ENCODE peak calls at places on chromosomes 12 and 14, in eight cellular contexts. H is naive thymus-derived CD8-positive, alpha-beta T cell; O is foreskin keratinocyte; N is aorta; Z is A549; S is activated CD8-positive, alpha-beta memory T cell treated with anti-CD3 and anti-CD28 coated beads, Interleukin-2, amount 10 ng/mL, durations not matched to agents 7 days and 5 days; F is central memory CD8-positive, alpha-beta T cell; D is upper lobe of left lung. A is an unnamed sample.

GRCh38 chr12:12786371-12786715 is 884 bp downstream of the APOLD1 start:
- ATAC-seq in H (peak; percentile 19), O (peak; percentile 8), N (peak; percentile 3), Z (peak; percentile 4), S (peak; percentile 5), F (peak; percentile 17), D (peak; percentile 5), A (peak; percentile 3)

GRCh38 chr14:99194136-99194535 is 77.9 kb downstream of the BCL11B start:
- ATAC-seq in H (no peak), O (no peak), N (no peak), Z (no peak), S (no peak), F (no peak), D (no peak), A (no peak)

GRCh38 chr12:38384816-38385491 is 68.4 kb downstream of the ALG10B start:
- ATAC-seq in H (no peak), O (no peak), N (no peak), Z (peak; percentile 68), S (no peak), F (no peak), D (no peak), A (no peak)

GRCh38 chr14:31059152-31059924 is 33.2 kb upstream of the STRN3 start:
- ATAC-seq in H (no peak), O (peak; percentile 59), N (peak; percentile 74), Z (no peak), S (no peak), F (no peak), D (no peak), A (no peak)

GRCh38 chr14:55340482-55340881 is 69.3 kb downstream of the FBXO34 start:
- ATAC-seq in H (no peak), O (no peak), N (no peak), Z (no peak), S (no peak), F (no peak), D (no peak), A (no peak)

GRCh38 chr12:71694099-71694820 is 8.4 kb downstream of the TMEM19 start:
- ATAC-seq in H (no peak), O (peak; percentile 68), N (no peak), Z (no peak), S (no peak), F (no peak), D (no peak), A (no peak)

GRCh38 chr14:23435540-23436326 is at the start of gene MYH7:
- ATAC-seq in H (no peak), O (no peak), N (no peak), Z (no peak), S (no peak), F (no peak), D (no peak), A (no peak)

GRCh38 chr12:110104188-110104969 is 19.8 kb upstream of the IFT81 start:
- ATAC-seq in H (no peak), O (no peak), N (no peak), Z (no peak), S (no peak), F (no peak), D (no peak), A (no peak)

GRCh38 chr14:68507544-68508081 is 285.3 kb downstream of the ZFP36L1 start:
- ATAC-seq in H (peak; percentile 50), O (no peak), N (no peak), Z (no peak), S (no peak), F (peak; percentile 82), D (peak; percentile 8), A (peak; percentile 17)

GRCh38 chr12:120093592-120094355 is 22.8 kb downstream of the RAB35 start:
- ATAC-seq in H (no peak), O (no peak), N (peak; percentile 3), Z (peak; percentile 19), S (peak; percentile 52), F (no peak), D (no peak), A (peak; percentile 31)

GRCh38 chr14:89198544-89199329 is 218.3 kb downstream of the FOXN3 start:
- ATAC-seq in H (no peak), O (no peak), N (peak; percentile 54), Z (no peak), S (no peak), F (no peak), D (no peak), A (no peak)

GRCh38 chr14:81485372-81485771 is 48.3 kb downstream of the SEL1L start:
- ATAC-seq in H (no peak), O (no peak), N (no peak), Z (no peak), S (peak; percentile 87), F (peak; percentile 68), D (no peak), A (peak; percentile 78)

GRCh38 chr12:108302471-108303311 is 36.4 kb downstream of the CMKLR1 start:
- ATAC-seq in H (no peak), O (no peak), N (peak; percentile 63), Z (peak; percentile 79), S (no peak), F (no peak), D (peak; percentile 86), A (no peak)

GRCh38 chr14:86481105-86481504 is 951.2 kb downstream of the FLRT2 start:
- ATAC-seq in H (no peak), O (peak; percentile 71), N (no peak), Z (no peak), S (no peak), F (no peak), D (no peak), A (peak; percentile 78)

GRCh38 chr12:100020370-100020769 is 35.6 kb upstream of the ANKS1B start:
- ATAC-seq in H (no peak), O (peak; percentile 51), N (no peak), Z (no peak), S (no peak), F (no peak), D (no peak), A (no peak)

GRCh38 chr12:96134200-96134599 is 60.0 kb upstream of the ELK3 start:
- ATAC-seq in H (no peak), O (no peak), N (no peak), Z (no peak), S (no peak), F (peak; percentile 54), D (no peak), A (peak; percentile 62)

GRCh38 chr12:78189656-78190055 is 359.0 kb downstream of the NAV3 start:
- ATAC-seq in H (no peak), O (no peak), N (no peak), Z (no peak), S (no peak), F (no peak), D (no peak), A (no peak)

GRCh38 chr12:4118601-4119156 is 154.9 kb upstream of the CCND2 start:
- ATAC-seq in H (peak; percentile 34), O (no peak), N (no peak), Z (no peak), S (peak; percentile 37), F (no peak), D (peak; percentile 7), A (peak; percentile 50)

GRCh38 chr12:95239216-95239615 is 21.6 kb downstream of the VEZT start:
- ATAC-seq in H (no peak), O (no peak), N (no peak), Z (peak; percentile 45), S (no peak), F (no peak), D (no peak), A (no peak)

GRCh38 chr12:65168606-65169310 is 625 bp upstream of the LEMD3 start:
- ATAC-seq in H (no peak), O (no peak), N (no peak), Z (no peak), S (no peak), F (peak; percentile 15), D (no peak), A (no peak)

GRCh38 chr12:90938451-90938850 is 16.5 kb downstream of the CCER1 start:
- ATAC-seq in H (no peak), O (peak; percentile 76), N (no peak), Z (no peak), S (no peak), F (no peak), D (no peak), A (no peak)

GRCh38 chr14:81301813-81302212 is 81.1 kb upstream of the GTF2A1 start:
- ATAC-seq in H (no peak), O (no peak), N (no peak), Z (no peak), S (no peak), F (no peak), D (no peak), A (no peak)

GRCh38 chr14:22579881-22580280 is 9.1 kb downstream of the DAD1 start:
- ATAC-seq in H (no peak), O (no peak), N (no peak), Z (no peak), S (no peak), F (no peak), D (no peak), A (no peak)

GRCh38 chr12:103908246-103908541 is 22.0 kb upstream of the HSP90B1 start:
- ATAC-seq in H (no peak), O (peak; percentile 27), N (no peak), Z (no peak), S (no peak), F (no peak), D (no peak), A (no peak)

GRCh38 chr14:97036096-97036852 is 239.1 kb downstream of the VRK1 start:
- ATAC-seq in H (no peak), O (no peak), N (no peak), Z (no peak), S (no peak), F (no peak), D (no peak), A (no peak)

A was measured in activated T-helper 17 cell treated with anti-CD3 and anti-CD28 coated beads, Interleukin-2, amount 50 U/mL, for 72 hours.